ENCODE peak calls at places on chromosomes 16 and 17, in seven cellular contexts. K is A673, R is neuronal stem cell, G is uterus, S is left ventricle myocardium inferior, U is GM23338, F is esophagus squamous epithelium. B is an unnamed sample.

GRCh38 chr17:75503976-75504346 is 11.4 kb downstream of the CASKIN2 start:
- DNase-seq in K (no peak), R (no peak), G (no peak), S (no peak), U (no peak), F (no peak), B (no peak)

GRCh38 chr16:29893553-29893952 is 5.8 kb downstream of the SEZ6L2 start:
- DNase-seq in K (no peak), R (no peak), G (no peak), S (no peak), U (no peak), F (no peak), B (no peak)

GRCh38 chr16:11614587-11615175 is 28.0 kb upstream of the LITAF start:
- DNase-seq in K (no peak), R (no peak), G (no peak), S (no peak), U (no peak), F (no peak), B (no peak)

GRCh38 chr16:23974223-23974622 is 138.4 kb downstream of the PRKCB start:
- DNase-seq in K (no peak), R (peak; percentile 65), G (no peak), S (no peak), U (peak; percentile 92), F (no peak), B (peak; percentile 50)

GRCh38 chr16:75011634-75012307 is 12.9 kb downstream of the ZNRF1 start:
- DNase-seq in K (peak; percentile 91), R (no peak), G (peak; percentile 60), S (no peak), U (no peak), F (no peak), B (no peak)

GRCh38 chr17:81258292-81258691 is 19.2 kb downstream of the NDUFAF8 start:
- DNase-seq in K (no peak), R (no peak), G (no peak), S (no peak), U (peak; percentile 64), F (no peak), B (no peak)

GRCh38 chr17:15112881-15113617 is 152.1 kb downstream of the PMP22 start:
- DNase-seq in K (no peak), R (no peak), G (no peak), S (no peak), U (no peak), F (no peak), B (no peak)

GRCh38 chr17:50149425-50150353 is 788 bp downstream of the PPP1R9B start:
- DNase-seq in K (peak; percentile 74), R (no peak), G (no peak), S (peak; percentile 66), U (peak; percentile 78), F (no peak), B (no peak)

GRCh38 chr17:4771519-4772234 is at the start of gene TM4SF5:
- DNase-seq in K (no peak), R (no peak), G (no peak), S (no peak), U (no peak), F (no peak), B (no peak)

GRCh38 chr17:16259926-16260325 is 42.9 kb downstream of the PIGL start:
- DNase-seq in K (no peak), R (no peak), G (no peak), S (no peak), U (no peak), F (no peak), B (no peak)

GRCh38 chr16:89201467-89202377 is 1.4 kb upstream of the SLC22A31 start:
- DNase-seq in K (peak; percentile 85), R (peak; percentile 84), G (peak; percentile 34), S (peak; percentile 51), U (peak; percentile 92), F (no peak), B (no peak)

GRCh38 chr16:81522141-81522701 is 77.6 kb downstream of the CMIP start:
- DNase-seq in K (no peak), R (no peak), G (no peak), S (no peak), U (peak; percentile 72), F (no peak), B (peak; percentile 37)

GRCh38 chr16:85083051-85083639 is 29.1 kb downstream of the CIBAR2 start:
- DNase-seq in K (no peak), R (no peak), G (no peak), S (no peak), U (peak; percentile 83), F (no peak), B (peak; percentile 47)

GRCh38 chr17:42122371-42123303 is at the start of gene HSPB9:
- DNase-seq in K (no peak), R (no peak), G (no peak), S (peak; percentile 56), U (peak; percentile 95), F (no peak), B (peak; percentile 78)

GRCh38 chr17:37137906-37138413 is 189.2 kb downstream of the AATF start:
- DNase-seq in K (no peak), R (no peak), G (no peak), S (no peak), U (no peak), F (no peak), B (no peak)

GRCh38 chr17:72390675-72391501 is 270.1 kb downstream of the SOX9 start:
- DNase-seq in K (no peak), R (no peak), G (no peak), S (no peak), U (no peak), F (no peak), B (no peak)

GRCh38 chr17:12133183-12133582 is 112.5 kb downstream of the MAP2K4 start:
- DNase-seq in K (no peak), R (no peak), G (no peak), S (no peak), U (no peak), F (no peak), B (no peak)

GRCh38 chr17:43437756-43438155 is 39.0 kb downstream of the ARL4D start:
- DNase-seq in K (no peak), R (no peak), G (no peak), S (no peak), U (no peak), F (no peak), B (no peak)

GRCh38 chr17:50640701-50641338 is 6.1 kb downstream of the ABCC3 start:
- DNase-seq in K (no peak), R (no peak), G (no peak), S (no peak), U (no peak), F (no peak), B (no peak)

GRCh38 chr17:39376434-39376833 is 25.0 kb downstream of the FBXL20 start:
- DNase-seq in K (no peak), R (no peak), G (no peak), S (no peak), U (no peak), F (no peak), B (no peak)

GRCh38 chr17:21295036-21295952 is 10.8 kb downstream of the MAP2K3 start:
- DNase-seq in K (no peak), R (no peak), G (no peak), S (peak; percentile 80), U (no peak), F (no peak), B (no peak)

GRCh38 chr16:29736112-29736511 is 9.7 kb downstream of the C16orf54 start:
- DNase-seq in K (no peak), R (no peak), G (no peak), S (no peak), U (no peak), F (no peak), B (no peak)

GRCh38 chr16:75361936-75362335 is 71.4 kb downstream of the CFDP1 start:
- DNase-seq in K (no peak), R (no peak), G (no peak), S (no peak), U (no peak), F (no peak), B (no peak)

GRCh38 chr17:830381-830780 is 48.2 kb downstream of the MRM3 start:
- DNase-seq in K (no peak), R (no peak), G (no peak), S (no peak), U (no peak), F (no peak), B (no peak)

GRCh38 chr16:72666267-72666666 is 381.7 kb downstream of the ZFHX3 start:
- DNase-seq in K (peak; percentile 6), R (no peak), G (no peak), S (no peak), U (no peak), F (no peak), B (no peak)

GRCh38 chr16:49663081-49664057 is 192.5 kb downstream of the ZNF423 start:
- DNase-seq in K (no peak), R (no peak), G (peak; percentile 43), S (peak; percentile 38), U (no peak), F (no peak), B (no peak)
- H3K27ac ChIP-seq in K (no peak overlapping the region), R (no peak overlapping the region), G (peak overlapping the region; percentile 93), S (peak overlapping the region; percentile 86), U (no peak overlapping the region), F (peak overlapping the region; percentile 87), B (no peak overlapping the region)

DNA sequence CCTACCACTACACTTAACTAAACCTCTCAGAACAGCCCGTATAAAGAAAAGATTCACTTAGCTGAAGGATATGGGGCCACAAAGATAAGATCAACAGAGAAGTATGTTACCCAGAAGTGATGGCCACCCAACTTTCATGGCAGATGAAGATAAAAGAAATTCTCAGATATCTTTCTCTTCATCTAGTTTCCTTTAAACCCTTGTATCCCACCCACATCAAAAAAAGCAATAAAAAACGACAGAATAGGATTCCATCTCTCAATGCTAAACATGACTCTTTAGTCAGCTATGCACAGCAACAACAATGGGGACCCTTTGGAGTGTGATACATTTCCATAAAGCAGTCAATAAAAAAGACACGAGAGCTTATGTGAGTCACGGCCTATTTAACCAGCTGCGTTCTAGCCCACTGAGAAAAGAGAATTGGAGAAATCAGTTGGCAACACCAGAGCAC is 86.6 kb downstream of the SNX11 start:
- DNase-seq in K (peak; percentile 90), R (no peak), G (no peak), S (no peak), U (no peak), F (no peak), B (no peak)
- H3K27me3 ChIP-seq in K (no peaks in the 10 kb centered on the region), R (peaks cover 21% of the 10 kb centered on the region), G (no peaks in the 10 kb centered on the region), S (peaks cover 91% of the 10 kb centered on the region), U (peaks cover 10% of the 10 kb centered on the region), F (no peaks in the 10 kb centered on the region), B (peaks cover 2% of the 10 kb centered on the region)

DNA sequence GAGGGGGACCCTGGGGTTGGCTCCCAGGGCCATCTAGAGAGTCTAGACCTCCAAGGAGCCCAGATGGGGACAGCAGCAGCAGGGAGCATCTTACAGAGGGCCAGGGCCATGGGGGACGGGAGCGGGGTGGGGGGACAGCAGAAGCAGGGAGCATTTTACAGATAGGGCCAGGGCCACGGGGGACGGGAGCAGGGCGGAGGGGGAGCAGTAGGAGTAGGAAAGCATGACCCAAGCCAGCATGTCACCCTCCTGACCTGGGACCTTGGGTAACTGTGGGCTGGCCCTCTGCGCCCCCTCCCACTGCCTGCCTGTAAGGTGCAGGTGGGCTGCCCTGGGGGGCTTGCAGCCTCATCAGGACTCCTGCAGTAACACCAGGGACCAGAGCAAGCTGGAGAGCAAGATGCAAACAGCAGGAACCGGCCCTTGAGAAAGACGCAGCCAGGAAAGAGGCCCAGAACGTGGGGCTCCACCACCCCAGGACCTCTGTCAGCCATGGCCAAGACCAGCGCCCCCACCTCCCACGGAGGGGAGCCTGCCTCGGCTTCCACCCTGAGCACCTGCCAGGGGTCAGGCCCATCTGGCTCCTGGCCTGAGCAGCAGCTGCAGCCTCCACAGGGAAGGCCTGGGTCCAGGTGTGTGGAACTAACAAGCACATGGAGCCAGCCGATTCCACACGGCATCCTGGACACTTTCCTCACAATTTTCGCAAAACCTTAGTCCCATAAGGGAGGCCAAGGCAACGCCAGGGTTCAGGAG is 2.4 kb downstream of the ZNF598 start:
- DNase-seq in K (no peak), R (no peak), G (no peak), S (no peak), U (no peak), F (no peak), B (no peak)
- H3K4me3 ChIP-seq in K (peak overlapping the region; percentile 99), R (peak overlapping the region; percentile 65), G (no peak overlapping the region), S (peak overlapping the region; percentile 93), U (peak overlapping the region; percentile 91), F (no peak overlapping the region), B (no peak overlapping the region)

GRCh38 chr16:86584726-86585721 is 6.7 kb downstream of the FOXL1 start:
- DNase-seq in K (no peak), R (no peak), G (no peak), S (no peak), U (no peak), F (no peak), B (no peak)
- H3K27ac ChIP-seq in K (no peak overlapping the region), R (no peak overlapping the region), G (no peak overlapping the region), S (peak overlapping the region; percentile 73), U (no peak overlapping the region), F (peak overlapping the region; percentile 18), B (no peak overlapping the region)

B was measured in iPS DF 6.9.